ENCODE peak calls at places on chromosome 2, in four cellular contexts. I is dorsolateral prefrontal cortex, Y is brain microvascular endothelial cell, C is neural progenitor cell. T is an unnamed sample.

GRCh38 chr2:197079414-197079813 is 152.9 kb upstream of the PGAP1 start:
- DNase-seq in I (no peak), Y (no peak), C (no peak), T (no peak)

GRCh38 chr2:31207790-31208189 is 9.5 kb downstream of the CAPN14 start:
- DNase-seq in I (no peak), Y (no peak), C (peak), T (no peak)

GRCh38 chr2:39018633-39019032 is 102.2 kb downstream of the SOS1 start:
- DNase-seq in I (no peak), Y (no peak), C (no peak), T (no peak)

GRCh38 chr2:66515743-66516142 is 80.8 kb downstream of the MEIS1 start:
- DNase-seq in I (no peak), Y (no peak), C (no peak), T (no peak)

GRCh38 chr2:225282858-225283693 is 116.4 kb upstream of the NYAP2 start:
- DNase-seq in I (no peak), Y (peak), C (peak), T (peak)

GRCh38 chr2:110874565-110875383 is 142.4 kb downstream of the ACOXL start:
- DNase-seq in I (no peak), Y (no peak), C (no peak), T (no peak)

GRCh38 chr2:11750422-11750821 is 4.0 kb downstream of the LPIN1 start:
- DNase-seq in I (no peak), Y (no peak), C (no peak), T (no peak)

GRCh38 chr2:104658840-104659591 is 194.9 kb upstream of the POU3F3 start:
- DNase-seq in I (peak), Y (no peak), C (peak), T (peak)

GRCh38 chr2:241837197-241837596 is 21.5 kb downstream of the PDCD1 start:
- DNase-seq in I (no peak), Y (no peak), C (no peak), T (no peak)

GRCh38 chr2:120383631-120384477 is 37.9 kb downstream of the INHBB start:
- DNase-seq in I (no peak), Y (no peak), C (no peak), T (no peak)

GRCh38 chr2:169683054-169683424 is 11.2 kb downstream of the CFAP210 start:
- DNase-seq in I (no peak), Y (no peak), C (no peak), T (no peak)

GRCh38 chr2:205407984-205408383 is 274.3 kb upstream of the NRP2 start:
- DNase-seq in I (no peak), Y (peak), C (no peak), T (no peak)

GRCh38 chr2:134623796-134624195 is 95.0 kb downstream of the TMEM163 start:
- DNase-seq in I (no peak), Y (no peak), C (no peak), T (no peak)

GRCh38 chr2:237171396-237171795 is 85.7 kb downstream of the COPS8 start:
- DNase-seq in I (no peak), Y (peak), C (no peak), T (no peak)

GRCh38 chr2:147511491-147511948 is 333.3 kb upstream of the ACVR2A start:
- DNase-seq in I (peak), Y (peak), C (no peak), T (no peak)

GRCh38 chr2:177221970-177222369 is 9.4 kb downstream of the HNRNPA3 start:
- DNase-seq in I (no peak), Y (no peak), C (no peak), T (no peak)

GRCh38 chr2:24304621-24305020 is 55.7 kb downstream of the ITSN2 start:
- DNase-seq in I (no peak), Y (no peak), C (no peak), T (no peak)

GRCh38 chr2:190407662-190408537 is at the start of gene MFSD6:
- DNase-seq in I (peak), Y (no peak), C (peak), T (peak)

GRCh38 chr2:163735692-163736432 is at the start of gene FIGN:
- DNase-seq in I (peak), Y (peak), C (peak), T (peak)

GRCh38 chr2:100283724-100284501 is 38.4 kb downstream of the LONRF2 start:
- DNase-seq in I (no peak), Y (no peak), C (no peak), T (no peak)

GRCh38 chr2:231467016-231467545 is 2.8 kb upstream of the NCL start:
- DNase-seq in I (no peak), Y (no peak), C (no peak), T (no peak)

GRCh38 chr2:1081411-1082225 is 131.0 kb downstream of the SNTG2 start:
- DNase-seq in I (no peak), Y (no peak), C (no peak), T (no peak)

GRCh38 chr2:206693399-206694137 is 24.6 kb downstream of the DYTN start:
- DNase-seq in I (no peak), Y (peak), C (peak), T (no peak)

GRCh38 chr2:109702250-109702985 is 88.3 kb downstream of the SOWAHC start:
- DNase-seq in I (no peak), Y (peak), C (no peak), T (no peak)

GRCh38 chr2:17470855-17471641 is 47.2 kb downstream of the RAD51AP2 start:
- DNase-seq in I (no peak), Y (peak), C (peak), T (no peak)

DNA sequence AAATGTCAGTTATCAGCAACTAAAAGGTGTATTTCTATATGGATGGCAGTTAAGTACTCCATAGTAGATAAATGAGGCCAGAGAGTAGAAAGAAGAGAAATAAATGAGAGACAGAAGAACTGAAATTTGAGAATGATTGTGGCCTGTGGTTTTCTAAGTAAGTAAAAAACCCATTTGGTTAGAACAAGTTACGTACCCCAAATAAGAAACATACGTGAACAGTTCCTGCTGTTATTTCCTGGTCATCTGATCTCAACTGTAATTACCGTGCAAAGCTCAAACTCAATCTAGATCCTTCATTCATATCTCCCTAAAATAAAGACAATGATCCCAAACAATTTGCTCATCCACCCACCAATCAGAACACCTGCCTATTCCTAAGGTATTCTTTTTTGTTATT is 181.3 kb downstream of the PID1 start:
- DNase-seq in I (no peak), Y (no peak), C (no peak), T (no peak)
- H3K27ac ChIP-seq in I (no peak), Y (no peak), C (no peak), T (no peak)

DNA sequence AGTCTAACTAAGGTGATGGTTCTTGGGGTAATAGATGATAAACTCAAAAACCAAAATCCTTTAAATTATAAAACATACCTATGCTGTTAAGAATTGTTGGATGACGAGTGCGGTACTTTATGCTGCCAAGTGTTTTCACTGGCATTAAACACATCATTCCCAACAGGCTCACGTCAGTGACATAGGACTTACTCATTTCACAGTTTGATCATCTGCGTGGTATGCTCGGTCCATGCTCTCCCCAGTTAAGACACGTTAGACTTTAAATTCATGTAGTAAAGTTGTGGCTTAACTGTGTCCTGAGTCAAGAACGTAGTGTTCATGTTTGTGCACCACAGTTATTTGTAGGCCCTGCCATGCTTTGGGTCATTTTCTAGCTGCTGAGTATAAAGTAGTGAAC is 125.6 kb upstream of the MYT1L start:
- DNase-seq in I (no peak), Y (no peak), C (no peak), T (no peak)
- H3K27ac ChIP-seq in I (no peak), Y (no peak), C (no peak), T (no peak)

GRCh38 chr2:130808482-130809268 is 28.0 kb upstream of the ARHGEF4 start:
- DNase-seq in I (no peak), Y (no peak), C (no peak), T (no peak)
- H3K27ac ChIP-seq in I (peak), Y (no peak), C (no peak), T (no peak)

GRCh38 chr2:27059141-27059820 is 7.8 kb downstream of the AGBL5 start:
- DNase-seq in I (no peak), Y (no peak), C (no peak), T (no peak)
- H3K27ac ChIP-seq in I (no peak), Y (no peak), C (no peak), T (no peak)

DNA sequence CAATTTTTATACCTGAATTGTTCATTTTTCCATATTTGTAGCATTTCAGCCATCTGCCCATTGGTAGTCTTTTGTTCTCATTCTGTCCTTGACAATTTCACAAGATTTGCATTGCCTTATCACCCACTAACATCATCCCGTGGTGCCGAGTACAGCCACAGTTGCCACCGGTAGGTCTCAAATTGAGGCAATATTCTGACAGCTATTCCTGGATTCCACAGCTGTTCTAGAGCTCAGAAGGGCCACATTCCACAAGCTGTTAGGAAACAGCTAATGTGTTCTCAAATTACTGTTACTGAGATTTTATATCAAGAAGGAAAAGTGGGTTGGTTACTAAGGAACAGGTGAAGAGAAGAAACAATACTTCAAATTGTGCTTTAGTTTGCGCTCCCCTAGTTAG is 178.8 kb downstream of the RPRM start:
- DNase-seq in I (no peak), Y (no peak), C (no peak), T (no peak)
- H3K27ac ChIP-seq in I (no peak), Y (no peak), C (no peak), T (no peak)

DNA sequence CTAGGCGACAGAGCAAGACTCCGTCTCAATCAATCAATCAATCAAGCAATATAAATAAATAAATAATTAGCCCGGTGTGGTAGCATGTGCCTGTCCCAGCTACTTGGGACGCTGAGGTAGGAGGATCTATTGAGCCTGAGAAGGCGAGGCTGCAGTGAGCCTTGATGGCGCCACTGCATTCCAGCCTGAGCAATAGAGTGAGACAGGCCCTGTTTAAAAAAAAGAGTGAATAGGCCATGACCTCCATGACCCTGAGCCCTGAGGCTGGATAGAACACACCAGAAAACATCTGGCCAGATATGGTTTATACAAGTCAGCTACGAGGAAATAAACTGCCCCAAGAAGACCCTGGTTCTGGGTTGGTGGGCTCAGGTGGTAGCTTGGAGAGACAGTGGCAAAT is 20.4 kb upstream of the SEMA4C start:
- DNase-seq in I (no peak), Y (no peak), C (peak), T (no peak)
- H3K27ac ChIP-seq in I (peak), Y (no peak), C (no peak), T (no peak)